ENCODE peak calls at places on chromosome 20, in eight cellular contexts. O, A, G, R, L, F, W and D are unnamed samples.

GRCh38 chr20:10367425-10367920 is 66.5 kb downstream of the MKKS start:
- DNase-seq in O (no peak), A (no peak), G (no peak), R (no peak), L (no peak), F (no peak), W (no peak), D (no peak)

GRCh38 chr20:32179934-32180333 is 27.6 kb downstream of the PLAGL2 start:
- DNase-seq in O (no peak), A (no peak), G (no peak), R (no peak), L (no peak), F (no peak), W (no peak), D (no peak)

GRCh38 chr20:45798935-45799642 is 7.3 kb downstream of the DNTTIP1 start:
- DNase-seq in O (peak), A (peak), G (peak), R (peak), L (no peak), F (no peak), W (peak), D (no peak)

GRCh38 chr20:41905186-41905585 is 287.0 kb upstream of the CHD6 start:
- DNase-seq in O (no peak), A (no peak), G (no peak), R (no peak), L (no peak), F (no peak), W (peak), D (no peak)

GRCh38 chr20:60331688-60332300 is 373.6 kb downstream of the CDH26 start:
- DNase-seq in O (no peak), A (no peak), G (no peak), R (no peak), L (no peak), F (no peak), W (no peak), D (no peak)

GRCh38 chr20:43789593-43789992 is 62.8 kb upstream of the GTSF1L start:
- DNase-seq in O (no peak), A (no peak), G (no peak), R (no peak), L (no peak), F (no peak), W (no peak), D (no peak)

GRCh38 chr20:48629960-48630315 is 197.9 kb downstream of the PREX1 start:
- DNase-seq in O (no peak), A (no peak), G (no peak), R (no peak), L (no peak), F (no peak), W (no peak), D (no peak)

GRCh38 chr20:32052090-32052791 is at the start of gene HCK:
- DNase-seq in O (peak), A (no peak), G (no peak), R (no peak), L (no peak), F (no peak), W (no peak), D (no peak)

GRCh38 chr20:17704589-17705317 is 5.0 kb downstream of the BANF2 start:
- DNase-seq in O (no peak), A (no peak), G (no peak), R (no peak), L (no peak), F (no peak), W (no peak), D (no peak)

GRCh38 chr20:44075950-44076232 is 111.1 kb downstream of the JPH2 start:
- DNase-seq in O (no peak), A (no peak), G (no peak), R (no peak), L (no peak), F (no peak), W (no peak), D (no peak)